ENCODE peak calls at places on chromosomes 13 and 19, in ten cellular contexts. N, K, G, U, V, H, J, Y, L and C are unnamed samples.

GRCh38 chr19:34645551-34645950 is 31.4 kb downstream of the SCGB2B2 start:
- DNase-seq in L (no peak), N (no peak), K (no peak), J (no peak), Y (no peak), V (no peak), U (no peak), H (no peak), G (no peak), C (no peak)

GRCh38 chr19:8489591-8490394 is 12.6 kb downstream of the PRAM1 start:
- DNase-seq in U (no peak), N (no peak), J (no peak), K (no peak), H (no peak), V (no peak), Y (peak; percentile 42), L (no peak), G (no peak), C (no peak)

GRCh38 chr13:89066868-89067466 is 1395.8 kb downstream of the SLITRK5 start:
- DNase-seq in N (peak; percentile 38), J (no peak), K (no peak), V (peak; percentile 49), H (peak; percentile 48), L (peak; percentile 39), Y (no peak), U (peak; percentile 8), G (peak; percentile 46), C (no peak)

GRCh38 chr13:85528578-85529215 is 270.5 kb downstream of the SLITRK6 start:
- DNase-seq in L (peak; percentile 59), G (peak; percentile 1), V (no peak), Y (no peak), U (no peak), N (no peak), J (no peak), K (no peak), H (no peak), C (no peak)

GRCh38 chr13:113792821-113793717 is 34.0 kb downstream of the TMEM255B start:
- DNase-seq in N (no peak), L (no peak), H (no peak), U (no peak), J (peak; percentile 56), G (peak; percentile 28), V (no peak), Y (no peak), K (no peak), C (no peak)

GRCh38 chr19:54011507-54012211 is 20.2 kb downstream of the CACNG6 start:
- DNase-seq in L (no peak), J (no peak), G (no peak), V (no peak), Y (no peak), N (no peak), K (no peak), H (no peak), U (no peak), C (no peak)

GRCh38 chr13:76027131-76027530 is 391.0 kb downstream of the LMO7 start:
- DNase-seq in L (no peak), V (no peak), Y (no peak), J (no peak), U (no peak), K (no peak), H (no peak), N (no peak), G (no peak), C (no peak)

GRCh38 chr13:42322806-42323205 is 50.9 kb downstream of the AKAP11 start:
- DNase-seq in N (no peak), L (no peak), K (no peak), G (no peak), H (no peak), Y (no peak), V (no peak), J (no peak), U (no peak), C (no peak)

GRCh38 chr19:38831142-38831605 is 420 bp downstream of the ECH1 start:
- DNase-seq in H (peak; percentile 36), N (no peak), J (peak; percentile 79), V (peak; percentile 65), Y (peak; percentile 91), K (peak; percentile 85), G (peak; percentile 96), L (peak; percentile 78), U (peak; percentile 11), C (no peak)

GRCh38 chr19:524062-524674 is 7.4 kb upstream of the CDC34 start:
- DNase-seq in K (peak; percentile 58), N (no peak), L (no peak), Y (no peak), J (no peak), G (peak; percentile 58), V (no peak), H (no peak), U (no peak), C (no peak)

GRCh38 chr19:47511681-47512080 is 3.2 kb downstream of the NAPA start:
- DNase-seq in V (no peak), J (no peak), K (peak; percentile 24), N (no peak), L (no peak), U (no peak), H (no peak), Y (no peak), G (peak; percentile 64), C (no peak)

GRCh38 chr13:48504606-48505369 is 28.1 kb downstream of the RCBTB2 start:
- DNase-seq in V (no peak), N (no peak), U (no peak), G (no peak), H (no peak), K (no peak), J (no peak), Y (no peak), L (no peak), C (no peak)

GRCh38 chr19:45224645-45225044 is 20.6 kb downstream of the EXOC3L2 start:
- DNase-seq in V (no peak), U (no peak), N (no peak), G (no peak), J (no peak), Y (no peak), H (no peak), K (no peak), L (no peak), C (no peak)

GRCh38 chr13:34678154-34678553 is 263.9 kb upstream of the NBEA start:
- DNase-seq in Y (no peak), L (peak; percentile 78), J (no peak), H (no peak), N (no peak), U (no peak), G (peak; percentile 39), V (no peak), K (no peak), C (no peak)

DNA sequence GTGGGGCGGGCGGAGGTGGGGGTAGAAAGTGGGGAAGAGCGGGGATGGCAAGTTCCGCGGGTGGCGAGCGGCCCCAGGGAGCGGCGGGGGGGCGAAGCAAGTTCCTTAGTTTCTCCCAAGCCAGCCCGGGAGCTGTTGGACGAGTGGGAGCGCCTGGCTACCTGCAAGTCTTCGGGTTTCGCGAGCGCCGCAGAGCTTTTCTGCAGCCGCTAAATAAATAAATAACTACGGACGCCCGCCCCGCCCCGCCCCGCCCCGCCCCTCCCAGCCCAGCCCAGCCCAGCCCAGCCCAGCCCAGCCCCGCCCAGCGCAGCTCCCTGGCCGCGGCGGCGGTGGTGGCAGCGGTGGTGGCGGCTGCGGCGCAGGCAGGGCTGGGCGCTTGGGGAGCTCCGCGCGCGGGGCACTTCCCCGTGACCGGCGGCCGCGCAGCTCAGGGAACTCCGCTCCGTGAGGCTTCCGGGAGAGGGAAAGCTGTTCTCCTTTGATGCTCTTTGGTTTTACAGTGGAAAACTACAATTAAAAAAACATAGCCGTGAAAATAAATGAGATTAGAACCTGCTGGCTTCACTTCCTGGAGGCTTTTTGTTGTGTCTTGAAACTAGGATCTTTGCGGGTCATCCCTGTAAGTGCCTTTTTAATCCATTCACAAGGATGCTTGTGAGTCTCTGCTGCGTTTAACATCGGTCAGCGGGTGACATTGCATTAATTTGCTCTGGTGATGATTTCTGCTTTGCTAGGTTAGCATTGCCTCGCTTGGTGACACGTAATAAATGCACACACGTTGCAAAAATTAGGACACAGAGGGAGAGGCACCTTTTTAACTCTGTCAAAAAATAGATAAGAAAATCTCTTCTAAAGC is at the start of gene UBE2L5:
- DNase-seq in U (peak; percentile 67), V (peak; percentile 73), L (peak; percentile 87), G (peak; percentile 88), N (peak; percentile 63), Y (peak; percentile 89), K (peak; percentile 85), J (peak; percentile 91), H (peak; percentile 54), C (peak; percentile 63)
- H3K27ac ChIP-seq in U (peak within 1 kb of the TSS; percentile 53), V (peak within 1 kb of the TSS; percentile 50), L (peak within 1 kb of the TSS; percentile 86), G (peak within 1 kb of the TSS; percentile 82), N (peak within 1 kb of the TSS; percentile 93), Y (peak within 1 kb of the TSS; percentile 73), K (peak within 1 kb of the TSS; percentile 96), J (peak within 1 kb of the TSS; percentile 95), H (peak within 1 kb of the TSS; percentile 96), C (peak within 1 kb of the TSS; percentile 99)

GRCh38 chr19:49767380-49767779 is 579 bp downstream of the AP2A1 start:
- DNase-seq in K (no peak), L (no peak), J (no peak), Y (no peak), V (peak; percentile 9), H (no peak), U (no peak), G (peak; percentile 48), N (no peak), C (no peak)
- H3K27ac ChIP-seq in K (peak overlapping the region; percentile 88), L (peak overlapping the region; percentile 84), J (peak overlapping the region; percentile 85), Y (peak overlapping the region; percentile 60), V (no peak overlapping the region), H (peak overlapping the region; percentile 92), U (peak overlapping the region; percentile 73), G (peak overlapping the region; percentile 47), N (peak overlapping the region; percentile 63), C (peak overlapping the region; percentile 80)

DNA sequence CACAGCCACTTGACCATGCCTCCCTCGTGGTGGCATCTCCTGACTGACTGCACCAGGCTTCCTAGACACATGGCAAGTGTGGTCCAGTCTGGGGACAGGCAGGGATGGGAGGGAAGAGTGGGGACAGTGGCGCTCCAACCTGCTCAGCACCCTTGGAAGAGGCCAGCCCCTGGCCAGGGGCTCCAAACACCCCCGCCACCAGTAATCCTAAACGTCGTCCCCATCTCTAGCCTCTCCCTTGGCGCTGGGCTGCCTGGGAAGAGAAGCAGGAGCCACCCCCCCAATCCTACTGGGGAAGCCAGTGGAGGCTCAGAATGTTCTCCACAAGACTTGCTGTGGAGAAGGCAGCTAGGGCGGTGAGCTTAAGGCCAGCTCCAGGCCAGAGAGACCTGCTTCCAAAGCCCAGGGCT is 2.7 kb downstream of the RPL36 start:
- DNase-seq in G (peak; percentile 43), Y (no peak), N (no peak), J (no peak), L (peak; percentile 41), V (no peak), K (no peak), H (no peak), U (no peak), C (no peak)
- H3K27ac ChIP-seq in G (peak overlapping the region; percentile 77), Y (no peak overlapping the region), N (peak overlapping the region; percentile 93), J (no peak overlapping the region), L (no peak overlapping the region), V (no peak overlapping the region), K (no peak overlapping the region), H (no peak overlapping the region), U (no peak overlapping the region), C (no peak overlapping the region)

DNA sequence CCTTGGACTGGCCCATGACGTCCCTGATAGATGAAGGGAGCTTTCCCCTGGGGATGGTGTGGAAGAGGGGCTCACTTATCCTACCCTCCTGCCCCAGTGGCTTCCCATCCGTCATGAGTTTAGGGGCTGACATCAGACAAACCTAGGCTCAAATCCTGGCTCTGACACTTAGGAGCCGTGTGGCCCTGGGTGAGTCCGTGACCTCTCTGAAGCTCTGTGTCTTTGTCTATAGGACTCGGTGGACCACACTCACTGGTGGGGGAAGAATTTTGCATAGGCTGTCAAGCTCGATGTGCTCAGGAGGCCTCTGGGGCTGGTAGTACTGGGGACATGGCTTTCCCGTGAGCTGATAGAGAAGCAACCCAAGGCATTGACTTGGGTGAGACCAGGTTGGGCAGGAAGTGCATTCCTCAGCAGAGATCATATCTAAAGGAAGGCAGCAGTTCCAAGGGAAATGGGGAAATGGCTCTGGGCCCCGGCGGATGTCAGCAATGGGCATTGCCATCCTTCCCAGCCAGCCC is 17.4 kb upstream of the AP1M2 start:
- DNase-seq in G (no peak), K (no peak), L (no peak), J (no peak), Y (no peak), H (no peak), V (no peak), U (no peak), N (no peak), C (no peak)
- H3K27ac ChIP-seq in G (no peak overlapping the region), K (peak overlapping the region; percentile 98), L (no peak overlapping the region), J (peak overlapping the region; percentile 96), Y (peak overlapping the region; percentile 94), H (peak overlapping the region; percentile 99), V (peak overlapping the region; percentile 62), U (peak overlapping the region; percentile 99), N (no peak overlapping the region), C (peak overlapping the region; percentile 95)